ENCODE peak calls at places on chromosomes 4 and X, in five cellular contexts. H, C, X, S and E are unnamed samples.

GRCh38 chr4:78693777-78694456 is 82.2 kb upstream of the BMP2K start:
- ATAC-seq in S (peak; percentile 21), H (no peak), C (peak; percentile 57), X (no peak), E (no peak)

GRCh38 chrX:38175140-38175539 is 45.5 kb downstream of the SRPX start:
- ATAC-seq in H (peak; percentile 97), C (no peak), S (peak; percentile 87), X (peak; percentile 90), E (no peak)

GRCh38 chrX:3204606-3205005 is 141.8 kb downstream of the MXRA5 start:
- ATAC-seq in C (peak; percentile 26), X (no peak), H (no peak), S (no peak), E (peak; percentile 62)

GRCh38 chr4:151933122-151933827 is 172.5 kb upstream of the GATB start:
- ATAC-seq in H (no peak), X (no peak), S (no peak), C (no peak), E (no peak)

GRCh38 chr4:8377103-8378075 is 63.1 kb downstream of the ACOX3 start:
- ATAC-seq in S (no peak), X (no peak), C (no peak), H (no peak), E (no peak)

GRCh38 chrX:112643721-112644120 is 36.0 kb downstream of the LHFPL1 start:
- ATAC-seq in C (no peak), X (no peak), H (no peak), S (no peak), E (no peak)

GRCh38 chrX:150348365-150348764 is 14.8 kb upstream of the MAMLD1 start:
- ATAC-seq in C (no peak), X (no peak), H (no peak), S (no peak), E (no peak)

GRCh38 chrX:19956923-19957322 is 33.9 kb downstream of the BCLAF3 start:
- ATAC-seq in S (no peak), H (no peak), X (no peak), C (no peak), E (no peak)

GRCh38 chr4:152577708-152578421 is 42.0 kb upstream of the FBXW7 start:
- ATAC-seq in X (no peak), C (no peak), H (peak; percentile 30), S (peak; percentile 51), E (no peak)

GRCh38 chr4:6110681-6111353 is 89.5 kb downstream of the JAKMIP1 start:
- ATAC-seq in H (no peak), S (no peak), X (peak; percentile 33), C (no peak), E (no peak)

GRCh38 chr4:163165217-163166017 is 1.3 kb downstream of the NAF1 start:
- ATAC-seq in S (peak; percentile 34), X (no peak), C (no peak), H (no peak), E (no peak)

GRCh38 chr4:1711055-1711905 is 839 bp downstream of the SLBP start:
- ATAC-seq in H (peak; percentile 30), C (peak; percentile 19), S (peak; percentile 22), X (peak; percentile 14), E (no peak)

GRCh38 chr4:183333983-183334382 is 11.8 kb upstream of the CLDN24 start:
- ATAC-seq in H (peak; percentile 78), S (no peak), X (peak; percentile 20), C (no peak), E (no peak)

GRCh38 chrX:12721042-12721441 is 70.2 kb upstream of the PRPS2 start:
- ATAC-seq in H (peak; percentile 68), X (no peak), C (no peak), S (no peak), E (no peak)

GRCh38 chrX:110286126-110286525 is 31.8 kb downstream of the AMMECR1 start:
- ATAC-seq in C (peak; percentile 63), S (no peak), H (peak; percentile 92), X (no peak), E (peak; percentile 43)

GRCh38 chr4:54091637-54092404 is 8.1 kb upstream of the GSX2 start:
- ATAC-seq in H (peak; percentile 84), X (peak; percentile 73), C (peak; percentile 96), S (peak; percentile 73), E (peak; percentile 81)

GRCh38 chrX:6021316-6022091 is 207.2 kb downstream of the NLGN4X start:
- ATAC-seq in X (no peak), H (no peak), C (no peak), S (no peak), E (no peak)

GRCh38 chr4:70935038-70935437 is 32.9 kb downstream of the MOB1B start:
- ATAC-seq in X (no peak), S (peak; percentile 75), C (no peak), H (no peak), E (no peak)

GRCh38 chr4:7904108-7904516 is 35.5 kb downstream of the AFAP1 start:
- ATAC-seq in C (no peak), S (no peak), H (no peak), X (no peak), E (no peak)

GRCh38 chr4:87498446-87498900 is 30.7 kb downstream of the SPARCL1 start:
- ATAC-seq in H (no peak), S (no peak), X (no peak), C (peak; percentile 63), E (no peak)

GRCh38 chrX:136318895-136319597 is 18.3 kb downstream of the ADGRG4 start:
- ATAC-seq in S (peak; percentile 41), C (no peak), H (no peak), X (no peak), E (no peak)

GRCh38 chr4:186204103-186204559 is 12.8 kb downstream of the CYP4V2 start:
- ATAC-seq in X (no peak), H (no peak), S (peak; percentile 84), C (no peak), E (peak; percentile 54)

GRCh38 chr4:56082809-56083208 is 134.1 kb downstream of the CEP135 start:
- ATAC-seq in S (no peak), X (no peak), C (no peak), H (no peak), E (no peak)

GRCh38 chr4:2337896-2338295 is 76.0 kb upstream of the MXD4 start:
- ATAC-seq in X (no peak), H (no peak), C (no peak), S (no peak), E (no peak)

GRCh38 chrX:46627044-46627443 is 53.5 kb downstream of the CHST7 start:
- ATAC-seq in S (no peak), X (no peak), H (no peak), C (no peak), E (no peak)

GRCh38 chr4:57055873-57056272 is 54.3 kb downstream of the IGFBP7 start:
- ATAC-seq in X (no peak), S (no peak), H (no peak), C (no peak), E (no peak)

GRCh38 chr4:155612074-155612473 is 54.6 kb upstream of the GUCY1A1 start:
- ATAC-seq in H (no peak), S (no peak), X (no peak), C (no peak), E (no peak)

GRCh38 chr4:85756938-85757337 is 282.0 kb downstream of the ARHGAP24 start:
- ATAC-seq in C (peak; percentile 74), H (peak; percentile 50), X (peak; percentile 72), S (peak; percentile 66), E (no peak)

GRCh38 chr4:29002151-29002550 is 1718.0 kb upstream of the PCDH7 start:
- ATAC-seq in S (no peak), H (no peak), C (no peak), X (no peak), E (no peak)

GRCh38 chr4:155984398-155984797 is 30.7 kb upstream of the CTSO start:
- ATAC-seq in S (no peak), C (no peak), H (no peak), X (no peak), E (no peak)

GRCh38 chrX:356385-357034 is 30.2 kb downstream of the PPP2R3B start:
- ATAC-seq in C (no peak), H (no peak), S (no peak), X (no peak), E (no peak)

GRCh38 chr4:147479817-147480216 is 1.1 kb upstream of the EDNRA start:
- ATAC-seq in S (no peak), X (no peak), H (no peak), C (no peak), E (no peak)

GRCh38 chr4:76061977-76062376 is 12.5 kb upstream of the ART3 start:
- ATAC-seq in S (no peak), C (no peak), X (no peak), H (no peak), E (no peak)

GRCh38 chr4:108103096-108103495 is 65.6 kb downstream of the LEF1 start:
- ATAC-seq in C (no peak), X (no peak), S (no peak), H (no peak), E (no peak)
- TF ChIP-seq EP300 in C (no peak), X (no peak), S (no peak), H (no peak), E (no peak)

GRCh38 chr4:40874331-40874730 is 124.6 kb downstream of the NSUN7 start:
- ATAC-seq in X (no peak), H (no peak), S (no peak), C (no peak), E (no peak)

GRCh38 chr4:40875507-40876150 is 125.9 kb downstream of the NSUN7 start:
- ATAC-seq in X (no peak), C (no peak), H (no peak), S (no peak), E (no peak)

GRCh38 chr4:40870076-40870624 is 120.4 kb downstream of the NSUN7 start:
- ATAC-seq in S (no peak), X (no peak), C (no peak), H (no peak), E (no peak)

GRCh38 chr4:40874902-40875301 is 125.1 kb downstream of the NSUN7 start:
- ATAC-seq in X (no peak), H (no peak), C (no peak), S (no peak), E (no peak)

GRCh38 chr4:40871695-40872250 is 122.0 kb downstream of the NSUN7 start:
- ATAC-seq in H (no peak), S (no peak), X (no peak), C (no peak), E (no peak)
- TF ChIP-seq EP300 in H (no peak), S (no peak), X (no peak), C (no peak), E (no peak)

GRCh38 chrX:29648161-29648560 is 567.2 kb upstream of the MAGEB2 start:
- ATAC-seq in S (no peak), C (no peak), H (no peak), X (no peak), E (no peak)

GRCh38 chrX:29653721-29654120 is 561.6 kb upstream of the MAGEB2 start:
- ATAC-seq in H (no peak), X (no peak), S (no peak), C (no peak), E (no peak)

DNA sequence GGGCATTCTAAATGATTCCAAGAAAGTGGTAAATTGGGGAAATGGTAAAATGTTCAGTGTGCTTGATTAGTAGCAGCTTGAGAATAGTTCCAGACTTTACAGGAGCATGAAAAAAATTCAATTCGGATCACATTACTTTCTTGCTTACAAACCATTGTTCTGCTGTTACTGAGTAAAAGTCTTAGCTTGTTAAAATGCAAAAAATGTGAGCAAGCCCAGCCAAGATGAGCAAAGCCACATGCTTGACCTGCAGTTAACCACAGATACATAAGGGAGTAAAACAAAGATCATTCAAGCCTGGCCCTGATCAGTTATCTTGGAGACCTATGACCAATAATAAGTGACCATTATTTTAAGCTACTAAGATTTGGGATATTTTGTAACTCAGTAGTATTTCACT is 562.9 kb upstream of the MAGEB2 start:
- ATAC-seq in H (no peak), C (no peak), X (no peak), S (no peak), E (no peak)
- TF ChIP-seq EP300 in H (no peak), C (no peak), X (no peak), S (no peak), E (no peak)

GRCh38 chrX:31147175-31147574 is 75.3 kb upstream of the FTHL17 start:
- ATAC-seq in C (no peak), H (no peak), S (no peak), X (no peak), E (no peak)
- TF ChIP-seq EP300 in C (no peak), H (no peak), S (no peak), X (no peak), E (no peak)